ENCODE peak calls at places on chromosomes 3 and 15, in four cellular contexts. C, U, V and L are unnamed samples.

GRCh38 chr3:159919873-159920272 is 68.8 kb upstream of the IL12A start:
- DNase-seq in U (peak; percentile 29), C (no peak), V (no peak), L (no peak)

GRCh38 chr3:172040976-172041963 is 1.9 kb downstream of the FNDC3B start:
- DNase-seq in U (peak; percentile 71), V (no peak), C (no peak), L (peak; percentile 49)

GRCh38 chr3:180409170-180409569 is 192.8 kb upstream of the TTC14 start:
- DNase-seq in U (peak; percentile 64), C (no peak), V (no peak), L (no peak)

GRCh38 chr3:188092648-188093047 is 61.3 kb upstream of the LPP start:
- DNase-seq in C (peak; percentile 82), V (no peak), U (no peak), L (no peak)

GRCh38 chr3:161475905-161476304 is 20.7 kb upstream of the OTOL1 start:
- DNase-seq in V (no peak), U (peak; percentile 67), C (no peak), L (no peak)

GRCh38 chr15:48493084-48493762 is 152.3 kb downstream of the FBN1 start:
- DNase-seq in U (peak; percentile 73), V (no peak), C (no peak), L (no peak)

GRCh38 chr15:28086175-28086703 is 12.9 kb downstream of the OCA2 start:
- DNase-seq in U (peak; percentile 35), V (no peak), C (peak; percentile 63), L (peak; percentile 70)

GRCh38 chr3:160754371-160754854 is 1.6 kb upstream of the PPM1L start:
- DNase-seq in U (peak; percentile 47), C (no peak), V (no peak), L (peak; percentile 39)

GRCh38 chr15:94584833-94585244 is 353.5 kb downstream of the MCTP2 start:
- DNase-seq in C (peak; percentile 68), V (peak; percentile 26), U (peak; percentile 33), L (no peak)

GRCh38 chr15:67981118-67981685 is 72.9 kb upstream of the PIAS1 start:
- DNase-seq in C (no peak), U (no peak), V (no peak), L (no peak)

GRCh38 chr3:53169045-53169831 is 8.2 kb downstream of the PRKCD start:
- DNase-seq in V (no peak), C (no peak), U (peak; percentile 18), L (no peak)

GRCh38 chr3:24133441-24133840 is 188.4 kb downstream of the NR1D2 start:
- DNase-seq in U (no peak), V (no peak), C (no peak), L (no peak)

GRCh38 chr3:49020335-49021212 is 1.3 kb upstream of the NDUFAF3 start:
- DNase-seq in V (peak; percentile 24), U (no peak), C (peak; percentile 34), L (peak; percentile 75)

GRCh38 chr3:42886294-42886822 is 10.7 kb upstream of the CYP8B1 start:
- DNase-seq in V (no peak), C (no peak), U (peak; percentile 61), L (no peak)

GRCh38 chr15:86162172-86162591 is 82.5 kb downstream of the AGBL1 start:
- DNase-seq in C (no peak), U (no peak), V (no peak), L (no peak)

GRCh38 chr3:52986938-52987337 is 58.9 kb downstream of the SFMBT1 start:
- DNase-seq in U (no peak), C (no peak), V (no peak), L (no peak)

GRCh38 chr3:16909802-16910201 is 25.0 kb downstream of the PLCL2 start:
- DNase-seq in V (no peak), U (no peak), C (no peak), L (no peak)

GRCh38 chr3:23710555-23710954 is 95.2 kb upstream of the UBE2E1 start:
- DNase-seq in U (no peak), C (no peak), V (no peak), L (peak; percentile 24)

GRCh38 chr3:86229775-86230094 is 761.2 kb downstream of the VGLL3 start:
- DNase-seq in V (no peak), C (no peak), U (no peak), L (no peak)

GRCh38 chr3:21718161-21718765 is 32.7 kb downstream of the ZNF385D start:
- DNase-seq in V (no peak), U (peak; percentile 95), C (no peak), L (no peak)

GRCh38 chr3:37969601-37970100 is 20.9 kb upstream of the VILL start:
- DNase-seq in U (no peak), C (no peak), V (no peak), L (no peak)

GRCh38 chr3:22861426-22861825 is 341.7 kb upstream of the UBE2E2 start:
- DNase-seq in C (no peak), V (no peak), U (peak; percentile 8), L (no peak)

GRCh38 chr15:74613953-74614743 is 1.5 kb upstream of the CLK3 start:
- DNase-seq in U (no peak), C (no peak), V (no peak), L (no peak)

GRCh38 chr3:187209501-187209900 is 12.2 kb downstream of the RTP1 start:
- DNase-seq in V (no peak), C (no peak), U (no peak), L (no peak)

GRCh38 chr3:141471160-141471559 is 15.7 kb upstream of the RASA2 start:
- DNase-seq in C (no peak), V (no peak), U (peak; percentile 48), L (no peak)

GRCh38 chr3:149589332-149589731 is 68.5 kb downstream of the WWTR1 start:
- DNase-seq in C (no peak), U (no peak), V (no peak), L (no peak)

GRCh38 chr15:99328673-99329072 is 77.4 kb downstream of the LRRC28 start:
- DNase-seq in C (no peak), V (no peak), U (no peak), L (no peak)

GRCh38 chr3:127264292-127264691 is 23.6 kb downstream of the PRR20G start:
- DNase-seq in C (no peak), V (no peak), U (peak; percentile 46), L (no peak)

GRCh38 chr3:99658274-99658673 is 19.9 kb downstream of the COL8A1 start:
- DNase-seq in C (no peak), V (no peak), U (no peak), L (no peak)

GRCh38 chr3:171218069-171218468 is 191.5 kb upstream of the SLC2A2 start:
- DNase-seq in V (no peak), U (no peak), C (no peak), L (no peak)

GRCh38 chr15:52008698-52009434 is 10.2 kb upstream of the MAPK6 start:
- DNase-seq in C (no peak), V (no peak), U (no peak), L (no peak)

GRCh38 chr15:92683511-92683834 is 27.9 kb upstream of the FAM174B start:
- DNase-seq in U (no peak), V (no peak), C (no peak), L (peak; percentile 41)

GRCh38 chr3:11611271-11611893 is 32.3 kb downstream of the VGLL4 start:
- DNase-seq in V (no peak), U (no peak), C (no peak), L (no peak)

GRCh38 chr3:106688463-106688862 is 688.8 kb upstream of the CCDC54 start:
- DNase-seq in V (no peak), C (no peak), U (peak; percentile 88), L (no peak)

GRCh38 chr15:96270581-96271172 is 59.8 kb upstream of the NR2F2 start:
- DNase-seq in C (no peak), U (peak; percentile 78), V (no peak), L (no peak)

GRCh38 chr3:122931636-122932035 is 95.9 kb downstream of the SEMA5B start:
- DNase-seq in C (no peak), U (peak; percentile 100), V (no peak), L (no peak)

GRCh38 chr3:46715507-46716175 is 2.0 kb downstream of the PRSS50 start:
- DNase-seq in V (no peak), U (no peak), C (no peak), L (no peak)

GRCh38 chr3:189460511-189460910 is 170.7 kb upstream of the TP63 start:
- DNase-seq in C (no peak), U (no peak), V (no peak), L (no peak)

GRCh38 chr15:43912991-43913927 is 86.5 kb downstream of the WDR76 start:
- DNase-seq in U (peak; percentile 93), V (no peak), C (no peak), L (no peak)